ENCODE peak calls at places on chromosomes 16 and 17, in six cellular contexts. N is left ventricle myocardium inferior, F is endothelial cell, L is osteocyte, E is HFF-Myc, Y is DND-41. U is an unnamed sample.

GRCh38 chr16:397736-398332 is 835 bp downstream of the NME4 start:
- DNase-seq in N (peak), F (peak), L (peak), E (peak), Y (no peak), U (no peak)

GRCh38 chr17:15951368-15952047 is 6.6 kb downstream of the ADORA2B start:
- DNase-seq in N (no peak), F (no peak), L (no peak), E (no peak), Y (no peak), U (no peak)

GRCh38 chr17:78322858-78323455 is 36.9 kb downstream of the SOCS3 start:
- DNase-seq in N (peak), F (no peak), L (no peak), E (no peak), Y (no peak), U (no peak)

GRCh38 chr16:85648782-85649181 is 35.7 kb downstream of the GSE1 start:
- DNase-seq in N (no peak), F (no peak), L (no peak), E (no peak), Y (no peak), U (no peak)

GRCh38 chr16:84234656-84235285 is 5.0 kb downstream of the KCNG4 start:
- DNase-seq in N (no peak), F (no peak), L (no peak), E (no peak), Y (no peak), U (no peak)

GRCh38 chr16:56116577-56116964 is 74.7 kb upstream of the GNAO1 start:
- DNase-seq in N (no peak), F (no peak), L (no peak), E (no peak), Y (no peak), U (no peak)

GRCh38 chr16:73176577-73177013 is 128.7 kb upstream of the ZFHX3 start:
- DNase-seq in N (no peak), F (no peak), L (no peak), E (no peak), Y (no peak), U (no peak)

GRCh38 chr17:33562792-33563191 is 269.7 kb upstream of the ASIC2 start:
- DNase-seq in N (no peak), F (no peak), L (no peak), E (no peak), Y (no peak), U (no peak)

GRCh38 chr17:68089881-68090280 is 54.3 kb downstream of the KPNA2 start:
- DNase-seq in N (peak), F (no peak), L (peak), E (no peak), Y (peak), U (no peak)

GRCh38 chr17:31111183-31111582 is 16.4 kb downstream of the NF1 start:
- DNase-seq in N (no peak), F (no peak), L (no peak), E (no peak), Y (no peak), U (no peak)

GRCh38 chr17:1999557-2000251 is 25.4 kb downstream of the RTN4RL1 start:
- DNase-seq in N (peak), F (peak), L (peak), E (no peak), Y (no peak), U (no peak)

GRCh38 chr16:49464877-49465504 is 91.4 kb downstream of the C16orf78 start:
- DNase-seq in N (no peak), F (peak), L (peak), E (no peak), Y (peak), U (peak)

GRCh38 chr16:84449156-84450140 is 55.0 kb downstream of the MEAK7 start:
- DNase-seq in N (no peak), F (no peak), L (no peak), E (no peak), Y (no peak), U (peak)

GRCh38 chr16:15993946-15994665 is 44.7 kb downstream of the ABCC1 start:
- DNase-seq in N (no peak), F (no peak), L (no peak), E (no peak), Y (no peak), U (no peak)

GRCh38 chr16:89363621-89364393 is 126.6 kb downstream of the ANKRD11 start:
- DNase-seq in N (no peak), F (no peak), L (no peak), E (peak), Y (peak), U (no peak)

GRCh38 chr16:23464196-23464595 is 11.2 kb upstream of the COG7 start:
- DNase-seq in N (no peak), F (no peak), L (no peak), E (no peak), Y (no peak), U (no peak)

GRCh38 chr17:7929158-7930029 is at the start of gene KCNAB3:
- DNase-seq in N (peak), F (peak), L (no peak), E (peak), Y (peak), U (no peak)

GRCh38 chr17:16988749-16989229 is 16.9 kb upstream of the TNFRSF13B start:
- DNase-seq in N (no peak), F (no peak), L (no peak), E (no peak), Y (no peak), U (no peak)

GRCh38 chr17:69539274-69539673 is 124.8 kb downstream of the MAP2K6 start:
- DNase-seq in N (no peak), F (no peak), L (no peak), E (no peak), Y (no peak), U (no peak)

GRCh38 chr16:81527477-81528178 is 83.0 kb downstream of the CMIP start:
- DNase-seq in N (no peak), F (no peak), L (no peak), E (no peak), Y (no peak), U (no peak)
- TF ChIP-seq CTCF in N (no peak), F (no peak), L (no peak), E (no peak), Y (no peak), U (no peak)

GRCh38 chr17:56710986-56711385 is 117.5 kb downstream of the NOG start:
- DNase-seq in N (no peak), F (no peak), L (no peak), E (no peak), Y (no peak), U (no peak)
- TF ChIP-seq CTCF in N (no peak), F (no peak), L (no peak), E (no peak), Y (no peak), U (no peak)

GRCh38 chr17:9886141-9886930 is 18.7 kb downstream of the RCVRN start:
- DNase-seq in N (no peak), F (no peak), L (no peak), E (no peak), Y (no peak), U (no peak)

GRCh38 chr17:9890124-9890523 is 14.9 kb downstream of the RCVRN start:
- DNase-seq in N (no peak), F (peak), L (no peak), E (no peak), Y (peak), U (no peak)

GRCh38 chr17:9883451-9883850 is 21.6 kb downstream of the RCVRN start:
- DNase-seq in N (no peak), F (no peak), L (no peak), E (no peak), Y (no peak), U (no peak)

DNA sequence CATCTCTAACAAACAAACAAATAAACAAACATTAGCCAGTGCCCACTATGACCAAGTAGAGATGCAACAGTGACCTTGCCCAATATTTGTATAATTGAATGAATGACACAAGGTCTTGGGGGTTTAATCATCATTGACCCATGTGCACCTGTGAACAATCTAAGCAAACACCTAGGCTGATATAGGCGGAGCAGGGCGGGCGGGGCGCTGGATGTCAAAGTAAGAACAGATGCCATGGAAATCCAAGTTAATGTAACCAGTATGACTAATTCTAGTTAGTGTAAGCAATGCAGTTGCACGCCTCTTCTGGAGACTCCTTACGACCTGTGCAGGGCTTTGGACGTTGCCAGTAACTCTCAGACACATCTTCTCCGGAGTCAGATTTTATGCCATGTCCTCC is 17.6 kb downstream of the RCVRN start:
- DNase-seq in N (no peak), F (no peak), L (no peak), E (no peak), Y (no peak), U (no peak)
- TF ChIP-seq CTCF in N (no peak), F (no peak), L (no peak), E (no peak), Y (no peak), U (no peak)

GRCh38 chr16:9596788-9597187 is 505.3 kb downstream of the HAPSTR1 start:
- DNase-seq in N (no peak), F (no peak), L (no peak), E (no peak), Y (no peak), U (no peak)

GRCh38 chr16:9594961-9595360 is 503.5 kb downstream of the HAPSTR1 start:
- DNase-seq in N (no peak), F (no peak), L (no peak), E (no peak), Y (no peak), U (no peak)

GRCh38 chr16:9593440-9593839 is 502.0 kb downstream of the HAPSTR1 start:
- DNase-seq in N (no peak), F (no peak), L (no peak), E (no peak), Y (no peak), U (no peak)

GRCh38 chr16:9595393-9595792 is 503.9 kb downstream of the HAPSTR1 start:
- DNase-seq in N (no peak), F (no peak), L (no peak), E (no peak), Y (no peak), U (no peak)

DNA sequence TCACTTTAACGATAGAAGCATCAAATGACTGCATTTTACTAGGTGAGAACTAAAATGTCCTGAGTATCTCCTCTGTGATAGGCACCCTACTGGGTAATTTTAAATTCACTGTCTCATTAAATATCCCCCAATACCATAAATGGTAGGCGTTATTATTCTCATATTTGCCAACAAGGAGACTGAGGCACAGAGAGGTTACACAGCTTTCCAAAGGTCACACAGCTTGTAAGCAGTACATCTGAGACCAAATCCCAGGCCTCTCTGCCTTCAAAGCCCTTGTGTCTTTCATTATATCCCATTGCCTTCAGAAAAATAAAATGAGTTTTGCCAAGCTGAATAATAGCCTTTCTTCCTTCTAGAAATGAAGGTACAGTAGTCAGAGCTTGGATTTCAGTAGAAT is 502.6 kb downstream of the HAPSTR1 start:
- DNase-seq in N (no peak), F (no peak), L (no peak), E (no peak), Y (no peak), U (no peak)
- TF ChIP-seq CTCF in N (no peak), F (no peak), L (no peak), E (no peak), Y (no peak), U (no peak)

GRCh38 chr16:75096730-75097129 is 19.9 kb downstream of the LDHD start:
- DNase-seq in N (no peak), F (no peak), L (no peak), E (no peak), Y (no peak), U (no peak)
- TF ChIP-seq CTCF in N (no peak), F (peak), L (peak), E (peak), Y (peak), U (peak)

DNA sequence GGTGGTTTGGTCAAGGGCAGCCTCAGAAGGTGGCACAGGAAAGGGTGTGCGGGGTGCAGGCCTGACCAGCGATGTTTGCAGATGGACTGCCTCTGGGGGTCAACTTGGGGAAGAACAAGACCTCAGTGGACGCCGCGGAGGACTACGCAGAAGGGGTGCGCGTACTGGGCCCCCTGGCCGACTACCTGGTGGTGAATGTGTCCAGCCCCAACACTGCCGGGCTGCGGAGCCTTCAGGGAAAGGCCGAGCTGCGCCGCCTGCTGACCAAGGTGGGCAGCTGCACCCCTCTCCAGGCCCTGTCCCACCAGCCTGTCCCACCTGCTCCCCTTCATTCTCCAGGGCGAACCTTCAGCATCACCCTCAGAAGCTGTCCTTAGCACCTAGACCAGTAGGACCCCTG is 12.5 kb downstream of the DHODH start:
- DNase-seq in N (no peak), F (peak), L (no peak), E (no peak), Y (no peak), U (no peak)
- TF ChIP-seq CTCF in N (peak), F (peak), L (peak), E (peak), Y (no peak), U (peak)

GRCh38 chr17:82256242-82256894 is 17.1 kb downstream of the CSNK1D start:
- DNase-seq in N (no peak), F (no peak), L (no peak), E (no peak), Y (no peak), U (no peak)

GRCh38 chr17:82253179-82253544 is 20.3 kb downstream of the CSNK1D start:
- DNase-seq in N (no peak), F (no peak), L (no peak), E (no peak), Y (no peak), U (no peak)

GRCh38 chr17:82258555-82258954 is 14.9 kb downstream of the CSNK1D start:
- DNase-seq in N (no peak), F (no peak), L (no peak), E (no peak), Y (no peak), U (no peak)

GRCh38 chr17:82255573-82255972 is 17.9 kb downstream of the CSNK1D start:
- DNase-seq in N (no peak), F (no peak), L (no peak), E (no peak), Y (no peak), U (no peak)

DNA sequence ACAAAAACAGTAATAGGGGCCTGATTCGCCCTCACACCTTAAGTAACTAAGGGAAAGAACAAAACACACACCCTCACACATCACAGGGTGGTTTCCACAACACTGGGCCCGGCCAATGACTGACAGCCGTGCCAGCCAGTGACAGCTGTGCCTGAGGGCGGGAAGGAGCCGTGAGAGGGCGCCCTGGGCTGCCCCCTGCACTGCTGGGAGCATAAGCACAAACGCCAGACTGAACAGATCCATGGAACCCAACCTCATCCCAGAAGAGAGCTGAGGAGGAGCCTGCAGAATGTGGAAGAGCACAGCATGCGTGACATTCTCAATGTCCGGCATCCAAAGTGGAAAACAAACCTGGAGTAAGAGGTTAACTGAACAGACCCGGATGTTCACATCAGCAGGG is 16.0 kb downstream of the CSNK1D start:
- DNase-seq in N (no peak), F (no peak), L (no peak), E (no peak), Y (peak), U (no peak)
- TF ChIP-seq CTCF in N (no peak), F (no peak), L (no peak), E (no peak), Y (no peak), U (no peak)

DNA sequence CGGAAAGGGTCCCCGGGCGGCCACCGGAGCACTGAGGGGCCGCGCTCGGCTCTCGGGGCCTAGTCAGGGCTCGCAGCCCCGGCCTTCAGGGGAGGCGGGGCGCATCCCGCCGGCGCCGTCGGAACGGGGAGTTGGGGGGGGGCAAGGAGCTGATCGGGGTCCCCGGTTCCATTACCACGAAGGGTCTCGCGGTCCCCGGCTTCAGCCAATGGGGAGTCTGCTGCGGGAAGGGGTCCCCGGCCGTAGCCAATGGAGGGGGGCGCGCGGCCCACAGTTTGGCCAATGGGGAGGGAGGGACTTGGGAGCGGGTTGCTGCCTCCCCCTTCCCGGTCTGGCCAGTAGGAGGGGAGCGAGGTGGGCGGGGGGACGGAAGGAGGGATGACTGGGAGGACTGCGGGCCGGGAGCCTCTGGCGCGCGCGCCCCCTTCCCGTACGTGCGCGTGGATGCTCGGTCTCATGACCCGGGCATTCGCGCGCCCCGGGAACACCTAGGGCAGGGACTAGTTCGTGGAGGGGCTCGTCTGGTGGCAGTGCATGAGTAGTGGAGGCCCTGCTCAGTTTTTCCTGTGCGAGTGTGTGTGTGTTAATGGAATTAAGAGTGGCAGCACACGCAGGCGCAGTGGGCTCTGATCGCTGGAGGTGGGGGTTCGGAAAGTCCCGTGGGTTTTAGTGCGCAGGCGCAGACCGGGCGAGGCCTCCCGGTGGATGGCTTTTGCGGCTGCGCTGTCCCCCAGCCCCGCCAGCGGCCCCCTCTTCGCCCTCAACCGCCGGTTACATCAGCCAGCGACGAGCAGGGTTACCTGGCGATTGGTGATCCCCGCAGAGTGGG is 1.1 kb downstream of the ATXN2L start:
- DNase-seq in N (peak), F (peak), L (peak), E (peak), Y (peak), U (peak)
- TF ChIP-seq CTCF in N (peak), F (no peak), L (peak), E (no peak), Y (peak), U (peak)

DNA sequence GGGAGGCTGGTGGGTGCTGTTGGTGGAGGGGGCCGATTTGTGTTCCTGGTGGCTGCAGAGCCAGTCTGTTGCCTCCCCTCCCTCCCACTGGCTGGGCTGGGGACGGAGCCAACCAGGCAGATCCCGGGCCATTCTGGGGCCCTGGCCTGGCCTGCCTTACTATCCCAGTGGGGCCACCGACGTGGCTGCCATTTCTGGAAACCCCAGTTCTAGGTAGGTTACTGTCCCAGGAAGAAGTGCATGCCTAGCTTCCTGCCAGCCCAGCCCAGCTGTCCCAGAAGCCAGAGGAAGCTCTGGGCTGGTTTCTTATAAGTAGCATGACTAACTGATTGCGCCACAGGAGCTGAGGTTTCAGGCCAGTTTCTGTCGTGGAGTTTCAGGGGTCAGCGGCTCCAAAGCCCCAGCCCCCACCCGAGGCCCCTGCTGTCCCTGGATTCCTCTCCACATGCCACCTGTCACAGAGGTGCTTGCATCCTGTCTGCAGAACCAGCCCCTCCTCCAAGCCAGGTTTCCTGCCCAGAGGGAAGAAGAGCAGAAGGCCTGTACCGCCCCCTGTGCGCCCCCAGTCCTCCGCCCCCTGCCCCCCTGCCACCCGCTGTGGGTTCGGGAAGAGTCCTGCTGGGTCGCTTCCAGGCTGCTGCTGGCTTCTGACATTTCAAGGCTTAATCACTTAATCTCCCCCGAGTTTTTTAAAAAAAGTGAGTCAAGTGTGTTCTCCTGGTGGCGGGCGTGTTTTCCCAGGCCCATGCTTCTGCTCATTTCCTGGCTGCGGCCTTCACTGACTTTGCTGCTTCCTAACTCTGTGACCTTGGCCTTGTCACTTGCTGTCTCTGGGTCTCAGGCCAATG is 13.2 kb downstream of the IL4R start:
- DNase-seq in N (peak), F (peak), L (peak), E (peak), Y (peak), U (no peak)
- TF ChIP-seq CTCF in N (no peak), F (no peak), L (peak), E (no peak), Y (no peak), U (no peak)

U was measured in type B pancreatic cell.